ENCODE peak calls at places on chromosomes 3 and 15, in six cellular contexts. One of them, this sample, is unnamed.

GRCh38 chr3:107035176-107035575 is 342.1 kb upstream of the CCDC54 start:
- DNase-seq in esophagus muscularis mucosa: no peak
- DNase-seq in transverse colon: no peak
- DNase-seq in ovary: no peak
- DNase-seq in A549: no peak
- DNase-seq in K562: no peak
- DNase-seq in this sample: no peak

GRCh38 chr15:72902245-72902928 is 118.8 kb upstream of the ADPGK start:
- DNase-seq in esophagus muscularis mucosa: no peak
- DNase-seq in transverse colon: peak; percentile 14
- DNase-seq in ovary: peak; percentile 29
- DNase-seq in A549: no peak
- DNase-seq in K562: no peak
- DNase-seq in this sample: peak; percentile 69

GRCh38 chr3:10666621-10667020 is 149.4 kb upstream of the SLC6A11 start:
- DNase-seq in esophagus muscularis mucosa: no peak
- DNase-seq in transverse colon: peak; percentile 13
- DNase-seq in ovary: no peak
- DNase-seq in A549: no peak
- DNase-seq in K562: no peak
- DNase-seq in this sample: no peak

GRCh38 chr3:194556086-194557056 is 69.6 kb upstream of the ATP13A3 start:
- DNase-seq in esophagus muscularis mucosa: no peak
- DNase-seq in transverse colon: peak; percentile 17
- DNase-seq in ovary: no peak
- DNase-seq in A549: peak; percentile 57
- DNase-seq in K562: peak; percentile 50
- DNase-seq in this sample: no peak

GRCh38 chr3:187642861-187643260 is 27.3 kb downstream of the SST start:
- DNase-seq in esophagus muscularis mucosa: no peak
- DNase-seq in transverse colon: no peak
- DNase-seq in ovary: no peak
- DNase-seq in A549: no peak
- DNase-seq in K562: no peak
- DNase-seq in this sample: no peak

GRCh38 chr3:155744626-155745324 is at the start of gene PLCH1:
- DNase-seq in esophagus muscularis mucosa: no peak
- DNase-seq in transverse colon: peak; percentile 81
- DNase-seq in ovary: peak; percentile 47
- DNase-seq in A549: peak; percentile 80
- DNase-seq in K562: peak; percentile 64
- DNase-seq in this sample: peak; percentile 74

GRCh38 chr3:23706116-23706515 is 99.6 kb upstream of the UBE2E1 start:
- DNase-seq in esophagus muscularis mucosa: no peak
- DNase-seq in transverse colon: no peak
- DNase-seq in ovary: no peak
- DNase-seq in A549: no peak
- DNase-seq in K562: no peak
- DNase-seq in this sample: no peak

GRCh38 chr3:176737480-176738147 is 459.7 kb downstream of the TBL1XR1 start:
- DNase-seq in esophagus muscularis mucosa: no peak
- DNase-seq in transverse colon: no peak
- DNase-seq in ovary: no peak
- DNase-seq in A549: no peak
- DNase-seq in K562: no peak
- DNase-seq in this sample: no peak

GRCh38 chr3:47909607-47910006 is 106.6 kb downstream of the MAP4 start:
- DNase-seq in esophagus muscularis mucosa: no peak
- DNase-seq in transverse colon: no peak
- DNase-seq in ovary: no peak
- DNase-seq in A549: no peak
- DNase-seq in K562: no peak
- DNase-seq in this sample: no peak

GRCh38 chr3:132187746-132188145 is 129.5 kb upstream of the ACP3 start:
- DNase-seq in esophagus muscularis mucosa: no peak
- DNase-seq in transverse colon: no peak
- DNase-seq in ovary: no peak
- DNase-seq in A549: no peak
- DNase-seq in K562: no peak
- DNase-seq in this sample: no peak

GRCh38 chr3:189320511-189320910 is 148.7 kb downstream of the TPRG1 start:
- DNase-seq in esophagus muscularis mucosa: no peak
- DNase-seq in transverse colon: no peak
- DNase-seq in ovary: no peak
- DNase-seq in A549: no peak
- DNase-seq in K562: no peak
- DNase-seq in this sample: no peak

GRCh38 chr3:189325454-189325853 is 153.7 kb downstream of the TPRG1 start:
- DNase-seq in esophagus muscularis mucosa: no peak
- DNase-seq in transverse colon: no peak
- DNase-seq in ovary: no peak
- DNase-seq in A549: peak; percentile 17
- DNase-seq in K562: no peak
- DNase-seq in this sample: no peak

GRCh38 chr3:189330066-189330465 is 158.3 kb downstream of the TPRG1 start:
- DNase-seq in esophagus muscularis mucosa: no peak
- DNase-seq in transverse colon: no peak
- DNase-seq in ovary: no peak
- DNase-seq in A549: no peak
- DNase-seq in K562: no peak
- DNase-seq in this sample: no peak

GRCh38 chr3:189322339-189322738 is 150.6 kb downstream of the TPRG1 start:
- DNase-seq in esophagus muscularis mucosa: no peak
- DNase-seq in transverse colon: no peak
- DNase-seq in ovary: no peak
- DNase-seq in A549: peak; percentile 11
- DNase-seq in K562: no peak
- DNase-seq in this sample: no peak

GRCh38 chr3:189324538-189325138 is 152.9 kb downstream of the TPRG1 start:
- DNase-seq in esophagus muscularis mucosa: no peak
- DNase-seq in transverse colon: peak; percentile 84
- DNase-seq in ovary: no peak
- DNase-seq in A549: peak; percentile 98
- DNase-seq in K562: no peak
- DNase-seq in this sample: no peak
- TF ChIP-seq EP300 in esophagus muscularis mucosa: no peak
- TF ChIP-seq EP300 in transverse colon: no peak
- TF ChIP-seq EP300 in ovary: no peak
- TF ChIP-seq EP300 in A549: peak; percentile 94
- TF ChIP-seq EP300 in K562: no peak
- TF ChIP-seq EP300 in this sample: no peak

GRCh38 chr3:86965180-86965579 is 25.8 kb downstream of the VGLL3 start:
- DNase-seq in esophagus muscularis mucosa: no peak
- DNase-seq in transverse colon: no peak
- DNase-seq in ovary: no peak
- DNase-seq in A549: no peak
- DNase-seq in K562: no peak
- DNase-seq in this sample: no peak
- H3K4me1 ChIP-seq in esophagus muscularis mucosa: no peaks in the 10 kb centered on the region
- H3K4me1 ChIP-seq in transverse colon: no peaks in the 10 kb centered on the region
- H3K4me1 ChIP-seq in ovary: no peaks in the 10 kb centered on the region
- H3K4me1 ChIP-seq in A549: peaks cover 19% of the 10 kb centered on the region
- H3K4me1 ChIP-seq in K562: no peaks in the 10 kb centered on the region
- H3K4me1 ChIP-seq in this sample: no peaks in the 10 kb centered on the region

GRCh38 chr3:185151101-185151958 is 1.5 kb downstream of the C3orf70 start:
- DNase-seq in esophagus muscularis mucosa: no peak
- DNase-seq in transverse colon: no peak
- DNase-seq in ovary: no peak
- DNase-seq in A549: no peak
- DNase-seq in K562: no peak
- DNase-seq in this sample: no peak

GRCh38 chr3:185153861-185154629 is 1.2 kb upstream of the C3orf70 start:
- DNase-seq in esophagus muscularis mucosa: no peak
- DNase-seq in transverse colon: no peak
- DNase-seq in ovary: no peak
- DNase-seq in A549: no peak
- DNase-seq in K562: no peak
- DNase-seq in this sample: no peak

GRCh38 chr3:185151959-185152432 is 864 bp downstream of the C3orf70 start:
- DNase-seq in esophagus muscularis mucosa: no peak
- DNase-seq in transverse colon: no peak
- DNase-seq in ovary: peak; percentile 40
- DNase-seq in A549: no peak
- DNase-seq in K562: no peak
- DNase-seq in this sample: peak; percentile 77

GRCh38 chr3:185153170-185153733 is 392 bp upstream of the C3orf70 start:
- DNase-seq in esophagus muscularis mucosa: no peak
- DNase-seq in transverse colon: peak; percentile 29
- DNase-seq in ovary: peak; percentile 26
- DNase-seq in A549: no peak
- DNase-seq in K562: no peak
- DNase-seq in this sample: no peak

DNA sequence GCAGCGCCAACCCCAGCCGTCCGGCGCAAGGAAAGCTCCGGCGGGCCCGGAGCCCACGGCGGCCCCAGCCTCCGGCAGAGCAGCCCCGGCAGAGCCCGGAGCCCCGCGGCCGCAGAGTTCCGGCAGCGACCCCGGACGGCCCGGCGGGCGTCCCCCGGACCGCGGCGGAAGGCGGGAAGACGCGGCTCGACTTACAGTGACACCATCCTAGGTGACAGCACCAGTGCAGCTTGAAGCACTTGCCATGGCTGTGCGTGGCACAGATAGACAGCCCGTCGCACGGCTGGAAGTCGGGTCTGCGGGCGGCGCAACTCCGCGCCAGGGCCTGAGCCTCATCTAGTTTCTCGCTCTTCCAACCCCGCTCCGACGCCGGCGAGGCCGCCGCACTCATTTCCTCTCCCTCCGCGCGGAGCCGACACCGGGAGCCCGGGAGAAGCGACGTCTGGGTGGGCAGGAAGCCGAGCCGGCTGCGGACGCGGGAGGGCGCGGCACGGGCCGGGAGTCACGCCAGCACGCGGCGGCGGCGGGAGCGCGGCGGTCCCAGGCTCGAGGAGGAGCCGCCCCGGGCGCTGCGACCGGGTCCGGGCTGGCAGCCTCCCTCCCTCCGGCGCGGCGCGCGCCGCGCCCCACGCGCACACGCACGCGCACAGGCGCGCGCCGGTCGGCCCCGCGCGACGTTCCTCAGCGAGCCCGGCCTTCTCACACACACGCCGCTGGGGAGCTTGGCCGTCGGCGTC is at the start of gene C3orf70:
- DNase-seq in esophagus muscularis mucosa: no peak
- DNase-seq in transverse colon: peak; percentile 69
- DNase-seq in ovary: peak; percentile 65
- DNase-seq in A549: peak; percentile 16
- DNase-seq in K562: peak; percentile 75
- DNase-seq in this sample: peak; percentile 85
- TF ChIP-seq POLR2A in esophagus muscularis mucosa: no peak
- TF ChIP-seq POLR2A in transverse colon: peak; percentile 35
- TF ChIP-seq POLR2A in ovary: peak; percentile 10
- TF ChIP-seq POLR2A in A549: no peak
- TF ChIP-seq POLR2A in K562: no peak
- TF ChIP-seq POLR2A in this sample: peak; percentile 20

GRCh38 chr15:36024066-36024465 is 478.1 kb upstream of the DPH6 start:
- DNase-seq in esophagus muscularis mucosa: no peak
- DNase-seq in transverse colon: no peak
- DNase-seq in ovary: peak; percentile 35
- DNase-seq in A549: no peak
- DNase-seq in K562: no peak
- DNase-seq in this sample: no peak
- TF ChIP-seq EP300 in esophagus muscularis mucosa: no peak
- TF ChIP-seq EP300 in transverse colon: no peak
- TF ChIP-seq EP300 in ovary: no peak
- TF ChIP-seq EP300 in A549: no peak
- TF ChIP-seq EP300 in K562: no peak
- TF ChIP-seq EP300 in this sample: no peak

DNA sequence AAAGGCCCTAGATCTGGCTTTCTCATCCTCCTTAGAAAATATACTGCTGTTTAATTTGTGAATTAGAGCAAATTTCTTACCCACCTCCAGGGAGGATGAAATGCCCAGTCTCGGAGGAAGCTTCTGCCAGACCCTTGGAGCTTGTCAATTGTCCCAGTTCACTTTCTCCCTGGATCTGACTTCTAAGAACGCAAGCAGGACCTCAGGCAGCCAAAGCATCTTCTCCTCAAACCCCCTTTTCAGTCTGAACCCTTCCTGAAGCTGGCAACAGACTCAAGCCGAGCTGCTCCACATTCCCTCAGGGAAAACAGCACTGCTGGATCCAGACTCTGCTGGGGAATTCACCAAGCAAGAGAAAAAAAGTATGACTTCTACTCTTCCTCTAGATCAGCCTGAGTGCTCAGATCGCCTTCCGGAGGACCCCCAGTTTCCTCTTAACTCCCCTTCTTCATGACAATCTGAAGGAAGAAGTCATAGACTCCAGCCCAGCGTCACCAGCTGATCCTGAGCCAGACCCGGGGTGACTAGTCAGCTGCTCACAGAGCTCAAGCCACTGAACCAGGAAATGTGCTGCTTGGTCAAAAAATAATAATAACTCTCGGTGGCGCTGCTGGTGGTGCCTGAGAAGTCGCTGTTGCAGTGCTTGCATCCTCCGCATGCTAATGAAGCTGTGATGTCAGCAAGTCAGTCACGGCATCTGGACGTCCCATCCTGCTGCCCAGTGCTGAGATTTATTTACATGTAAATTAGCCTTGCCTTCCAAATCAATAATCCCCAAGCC is at the start of gene PRICKLE2:
- DNase-seq in esophagus muscularis mucosa: peak; percentile 92
- DNase-seq in transverse colon: peak; percentile 57
- DNase-seq in ovary: peak; percentile 82
- DNase-seq in A549: peak; percentile 90
- DNase-seq in K562: no peak
- DNase-seq in this sample: peak; percentile 90
- H3K4me1 ChIP-seq in esophagus muscularis mucosa: peaks cover 49% of the 10 kb centered on the region
- H3K4me1 ChIP-seq in transverse colon: peaks cover 15% of the 10 kb centered on the region
- H3K4me1 ChIP-seq in ovary: peaks cover 14% of the 10 kb centered on the region
- H3K4me1 ChIP-seq in A549: peaks cover 33% of the 10 kb centered on the region
- H3K4me1 ChIP-seq in K562: no peaks in the 10 kb centered on the region
- H3K4me1 ChIP-seq in this sample: peaks cover 76% of the 10 kb centered on the region

This sample was measured in sigmoid colon.